ENCODE peak calls at places on chromosome 16, in four cellular contexts. One of them, this sample, is unnamed.

GRCh38 chr16:1645914-1646525 is 32.1 kb upstream of the JPT2 start:
- DNase-seq in NCI-H526: no peak
- DNase-seq in GM23338: no peak
- DNase-seq in dorsolateral prefrontal cortex: no peak
- DNase-seq in this sample: no peak

GRCh38 chr16:85550422-85551318 is 62.5 kb upstream of the GSE1 start:
- DNase-seq in GM23338: no peak
- DNase-seq in dorsolateral prefrontal cortex: no peak
- DNase-seq in NCI-H526: no peak
- DNase-seq in this sample: no peak

GRCh38 chr16:22181843-22182242 is 19.5 kb downstream of the SDR42E2 start:
- DNase-seq in dorsolateral prefrontal cortex: no peak
- DNase-seq in NCI-H526: no peak
- DNase-seq in GM23338: no peak
- DNase-seq in this sample: no peak

GRCh38 chr16:61891460-61891859 is 144.8 kb downstream of the CDH8 start:
- DNase-seq in dorsolateral prefrontal cortex: no peak
- DNase-seq in GM23338: no peak
- DNase-seq in NCI-H526: no peak
- DNase-seq in this sample: no peak

GRCh38 chr16:69410285-69410990 is 14.0 kb upstream of the CYB5B start:
- DNase-seq in GM23338: no peak
- DNase-seq in dorsolateral prefrontal cortex: no peak
- DNase-seq in NCI-H526: no peak
- DNase-seq in this sample: no peak

GRCh38 chr16:51540259-51540658 is 389.2 kb upstream of the SALL1 start:
- DNase-seq in NCI-H526: no peak
- DNase-seq in GM23338: no peak
- DNase-seq in dorsolateral prefrontal cortex: no peak
- DNase-seq in this sample: no peak

GRCh38 chr16:49556252-49557069 is 182.9 kb downstream of the C16orf78 start:
- DNase-seq in NCI-H526: peak
- DNase-seq in dorsolateral prefrontal cortex: no peak
- DNase-seq in GM23338: peak
- DNase-seq in this sample: no peak

GRCh38 chr16:84495506-84495905 is 9.0 kb downstream of the MEAK7 start:
- DNase-seq in NCI-H526: no peak
- DNase-seq in dorsolateral prefrontal cortex: peak
- DNase-seq in GM23338: no peak
- DNase-seq in this sample: no peak

GRCh38 chr16:3003582-3004270 is 9.0 kb upstream of the CLDN9 start:
- DNase-seq in GM23338: peak
- DNase-seq in NCI-H526: peak
- DNase-seq in dorsolateral prefrontal cortex: peak
- DNase-seq in this sample: peak

GRCh38 chr16:68995011-68995504 is 110.4 kb upstream of the HAS3 start:
- DNase-seq in GM23338: peak
- DNase-seq in NCI-H526: peak
- DNase-seq in dorsolateral prefrontal cortex: no peak
- DNase-seq in this sample: no peak

GRCh38 chr16:89693289-89693731 is 6.8 kb downstream of the CDK10 start:
- DNase-seq in dorsolateral prefrontal cortex: no peak
- DNase-seq in NCI-H526: no peak
- DNase-seq in GM23338: no peak
- DNase-seq in this sample: no peak

GRCh38 chr16:2287916-2288547 is 20.1 kb upstream of the RNPS1 start:
- DNase-seq in GM23338: no peak
- DNase-seq in dorsolateral prefrontal cortex: no peak
- DNase-seq in NCI-H526: no peak
- DNase-seq in this sample: no peak

GRCh38 chr16:57645691-57646387 is 17.4 kb downstream of the ADGRG1 start:
- DNase-seq in NCI-H526: no peak
- DNase-seq in GM23338: no peak
- DNase-seq in dorsolateral prefrontal cortex: no peak
- DNase-seq in this sample: no peak

GRCh38 chr16:7921360-7921759 is 588.7 kb downstream of the RBFOX1 start:
- DNase-seq in dorsolateral prefrontal cortex: no peak
- DNase-seq in GM23338: peak
- DNase-seq in NCI-H526: no peak
- DNase-seq in this sample: no peak

This sample was measured in hypothalamus.